ENCODE peak calls at places on chromosomes 7 and 10, in six cellular contexts. One of them, this sample, is unnamed.

GRCh38 chr7:128197989-128198580 is 43.0 kb upstream of the LEP start:
- DNase-seq in GM12878: no peak
- DNase-seq in ovary: no peak
- DNase-seq in sigmoid colon: no peak
- DNase-seq in body of pancreas: no peak
- DNase-seq in GM12891: no peak
- DNase-seq in this sample: no peak

GRCh38 chr10:78505657-78506056 is 472.0 kb downstream of the RPS24 start:
- DNase-seq in body of pancreas: no peak
- DNase-seq in ovary: no peak
- DNase-seq in sigmoid colon: no peak
- DNase-seq in GM12891: no peak
- DNase-seq in GM12878: no peak
- DNase-seq in this sample: no peak

GRCh38 chr10:86723009-86723408 is 33.4 kb upstream of the BMPR1A start:
- DNase-seq in GM12878: no peak
- DNase-seq in GM12891: no peak
- DNase-seq in sigmoid colon: no peak
- DNase-seq in body of pancreas: no peak
- DNase-seq in ovary: no peak
- DNase-seq in this sample: no peak

GRCh38 chr7:105935250-105935649 is 27.8 kb upstream of the CDHR3 start:
- DNase-seq in GM12891: no peak
- DNase-seq in GM12878: no peak
- DNase-seq in sigmoid colon: no peak
- DNase-seq in body of pancreas: peak
- DNase-seq in ovary: no peak
- DNase-seq in this sample: no peak

GRCh38 chr7:80218723-80219122 is 84.1 kb downstream of the GNAI1 start:
- DNase-seq in body of pancreas: no peak
- DNase-seq in sigmoid colon: no peak
- DNase-seq in ovary: no peak
- DNase-seq in GM12878: no peak
- DNase-seq in GM12891: no peak
- DNase-seq in this sample: no peak

GRCh38 chr10:102118867-102119266 is 1.3 kb downstream of the LDB1 start:
- DNase-seq in GM12878: no peak
- DNase-seq in sigmoid colon: peak
- DNase-seq in ovary: peak
- DNase-seq in GM12891: no peak
- DNase-seq in body of pancreas: peak
- DNase-seq in this sample: peak

GRCh38 chr7:24346129-24346528 is 62.1 kb downstream of the NPY start:
- DNase-seq in GM12891: no peak
- DNase-seq in ovary: no peak
- DNase-seq in body of pancreas: no peak
- DNase-seq in sigmoid colon: no peak
- DNase-seq in GM12878: no peak
- DNase-seq in this sample: peak

GRCh38 chr7:109527833-109528232 is 958.2 kb downstream of the DNAJB9 start:
- DNase-seq in GM12891: no peak
- DNase-seq in sigmoid colon: no peak
- DNase-seq in ovary: no peak
- DNase-seq in GM12878: no peak
- DNase-seq in body of pancreas: no peak
- DNase-seq in this sample: no peak

GRCh38 chr7:14504134-14504533 is 398.4 kb downstream of the DGKB start:
- DNase-seq in GM12891: no peak
- DNase-seq in body of pancreas: no peak
- DNase-seq in GM12878: no peak
- DNase-seq in ovary: no peak
- DNase-seq in sigmoid colon: no peak
- DNase-seq in this sample: no peak

GRCh38 chr10:110420401-110421193 is 77.1 kb upstream of the DUSP5 start:
- DNase-seq in GM12891: no peak
- DNase-seq in body of pancreas: peak
- DNase-seq in sigmoid colon: no peak
- DNase-seq in ovary: no peak
- DNase-seq in GM12878: no peak
- DNase-seq in this sample: no peak

GRCh38 chr7:138842111-138842510 is 44.1 kb upstream of the ATP6V0A4 start:
- DNase-seq in sigmoid colon: no peak
- DNase-seq in GM12878: no peak
- DNase-seq in ovary: no peak
- DNase-seq in GM12891: no peak
- DNase-seq in body of pancreas: no peak
- DNase-seq in this sample: no peak

GRCh38 chr7:38873433-38873832 is 35.6 kb downstream of the VPS41 start:
- DNase-seq in GM12891: no peak
- DNase-seq in body of pancreas: no peak
- DNase-seq in GM12878: no peak
- DNase-seq in ovary: no peak
- DNase-seq in sigmoid colon: no peak
- DNase-seq in this sample: no peak

GRCh38 chr10:35523670-35524225 is 81.4 kb upstream of the GJD4 start:
- DNase-seq in ovary: no peak
- DNase-seq in sigmoid colon: no peak
- DNase-seq in GM12878: no peak
- DNase-seq in GM12891: no peak
- DNase-seq in body of pancreas: no peak
- DNase-seq in this sample: no peak

GRCh38 chr7:130131191-130131834 is 61.0 kb downstream of the KLHDC10 start:
- DNase-seq in ovary: no peak
- DNase-seq in GM12891: no peak
- DNase-seq in body of pancreas: no peak
- DNase-seq in sigmoid colon: no peak
- DNase-seq in GM12878: no peak
- DNase-seq in this sample: no peak

GRCh38 chr7:46811529-46811928 is 770.4 kb downstream of the TNS3 start:
- DNase-seq in GM12878: no peak
- DNase-seq in sigmoid colon: peak
- DNase-seq in ovary: peak
- DNase-seq in GM12891: no peak
- DNase-seq in body of pancreas: peak
- DNase-seq in this sample: no peak

GRCh38 chr7:155809947-155810606 is 2.2 kb downstream of the SHH start:
- DNase-seq in ovary: no peak
- DNase-seq in body of pancreas: no peak
- DNase-seq in GM12891: no peak
- DNase-seq in GM12878: no peak
- DNase-seq in sigmoid colon: no peak
- DNase-seq in this sample: no peak
- TF ChIP-seq POLR2A in ovary: no peak
- TF ChIP-seq POLR2A in body of pancreas: no peak
- TF ChIP-seq POLR2A in GM12891: no peak
- TF ChIP-seq POLR2A in GM12878: no peak
- TF ChIP-seq POLR2A in sigmoid colon: no peak
- TF ChIP-seq POLR2A in this sample: no peak

GRCh38 chr10:73234695-73235094 is 12.4 kb downstream of the DNAJC9 start:
- DNase-seq in ovary: no peak
- DNase-seq in sigmoid colon: no peak
- DNase-seq in GM12891: no peak
- DNase-seq in GM12878: no peak
- DNase-seq in body of pancreas: no peak
- DNase-seq in this sample: no peak

GRCh38 chr10:73244866-73245477 is 2.1 kb downstream of the DNAJC9 start:
- DNase-seq in body of pancreas: no peak
- DNase-seq in GM12891: no peak
- DNase-seq in GM12878: no peak
- DNase-seq in ovary: no peak
- DNase-seq in sigmoid colon: no peak
- DNase-seq in this sample: no peak

GRCh38 chr10:73233883-73234282 is 13.2 kb downstream of the DNAJC9 start:
- DNase-seq in ovary: no peak
- DNase-seq in body of pancreas: no peak
- DNase-seq in GM12878: no peak
- DNase-seq in GM12891: no peak
- DNase-seq in sigmoid colon: no peak
- DNase-seq in this sample: no peak

GRCh38 chr10:73239908-73240307 is 7.1 kb downstream of the DNAJC9 start:
- DNase-seq in GM12878: no peak
- DNase-seq in body of pancreas: no peak
- DNase-seq in GM12891: no peak
- DNase-seq in ovary: no peak
- DNase-seq in sigmoid colon: no peak
- DNase-seq in this sample: no peak

DNA sequence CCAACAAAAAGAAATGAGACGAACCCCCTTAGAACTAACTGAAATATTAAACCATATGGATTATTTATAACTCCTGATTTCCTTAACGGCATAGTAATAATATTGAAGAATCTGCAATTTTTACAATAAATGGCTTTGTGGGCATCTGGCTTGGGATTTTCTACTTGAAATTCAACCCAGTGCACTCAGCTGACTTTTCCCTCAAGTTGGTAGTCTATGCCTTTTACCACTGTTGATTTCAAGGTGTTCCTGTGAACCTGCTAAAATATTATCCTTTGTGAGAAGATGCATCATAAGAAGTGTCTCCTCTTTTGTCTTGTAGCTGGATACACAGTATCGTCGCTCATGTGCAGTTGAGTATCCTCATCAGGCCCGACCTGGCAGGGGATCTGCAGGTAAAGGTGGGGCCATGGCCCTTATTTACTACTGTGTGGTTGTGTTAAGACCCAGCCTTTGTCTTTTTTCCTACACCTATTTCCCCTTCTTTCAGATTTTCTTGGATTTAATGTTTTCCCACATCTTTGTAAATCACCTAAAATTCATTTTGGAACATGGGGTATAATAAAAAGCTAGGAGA is 8.0 kb downstream of the DNAJC9 start:
- DNase-seq in sigmoid colon: no peak
- DNase-seq in GM12891: no peak
- DNase-seq in GM12878: no peak
- DNase-seq in body of pancreas: no peak
- DNase-seq in ovary: no peak
- DNase-seq in this sample: no peak
- TF ChIP-seq POLR2A in sigmoid colon: no peak
- TF ChIP-seq POLR2A in GM12891: no peak
- TF ChIP-seq POLR2A in GM12878: no peak
- TF ChIP-seq POLR2A in body of pancreas: no peak
- TF ChIP-seq POLR2A in ovary: no peak
- TF ChIP-seq POLR2A in this sample: no peak

GRCh38 chr10:99660662-99661369 is 1.5 kb downstream of the ENTPD7 start:
- DNase-seq in GM12891: no peak
- DNase-seq in GM12878: no peak
- DNase-seq in ovary: no peak
- DNase-seq in body of pancreas: no peak
- DNase-seq in sigmoid colon: no peak
- DNase-seq in this sample: no peak

GRCh38 chr10:99656199-99657064 is 2.9 kb upstream of the ENTPD7 start:
- DNase-seq in GM12878: no peak
- DNase-seq in body of pancreas: no peak
- DNase-seq in sigmoid colon: no peak
- DNase-seq in ovary: no peak
- DNase-seq in GM12891: no peak
- DNase-seq in this sample: peak

GRCh38 chr10:99659031-99659867 is at the start of gene ENTPD7:
- DNase-seq in sigmoid colon: peak
- DNase-seq in GM12891: peak
- DNase-seq in GM12878: peak
- DNase-seq in ovary: peak
- DNase-seq in body of pancreas: peak
- DNase-seq in this sample: peak

GRCh38 chr10:99659868-99660366 is 608 bp downstream of the ENTPD7 start:
- DNase-seq in GM12891: no peak
- DNase-seq in body of pancreas: no peak
- DNase-seq in ovary: no peak
- DNase-seq in sigmoid colon: no peak
- DNase-seq in GM12878: no peak
- DNase-seq in this sample: no peak

DNA sequence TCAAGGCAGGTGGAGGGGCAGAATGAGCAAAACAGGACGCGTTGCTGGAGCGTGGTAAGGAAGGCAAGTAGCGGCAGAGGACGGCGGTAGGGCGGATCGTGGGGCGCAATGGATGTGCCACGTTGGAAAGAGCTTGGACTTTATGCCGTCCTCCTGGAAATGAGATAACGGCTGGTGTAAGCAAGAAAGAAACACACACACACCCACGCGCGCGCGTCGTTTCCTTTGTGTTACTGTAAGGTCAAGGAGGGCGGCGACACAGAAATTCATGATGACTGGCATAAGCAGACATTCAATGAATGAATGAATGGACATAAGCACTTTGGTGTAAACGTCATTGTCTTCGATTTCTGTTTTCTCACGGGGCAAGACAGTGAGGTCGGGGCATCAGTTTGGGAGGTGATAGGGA is 683 bp upstream of the ENTPD7 start:
- DNase-seq in body of pancreas: peak
- DNase-seq in sigmoid colon: no peak
- DNase-seq in ovary: peak
- DNase-seq in GM12891: no peak
- DNase-seq in GM12878: no peak
- DNase-seq in this sample: peak
- TF ChIP-seq POLR2A in body of pancreas: no peak
- TF ChIP-seq POLR2A in sigmoid colon: no peak
- TF ChIP-seq POLR2A in ovary: no peak
- TF ChIP-seq POLR2A in GM12891: no peak
- TF ChIP-seq POLR2A in GM12878: no peak
- TF ChIP-seq POLR2A in this sample: no peak

GRCh38 chr10:119542357-119542989 is at the start of gene RGS10:
- DNase-seq in sigmoid colon: peak
- DNase-seq in ovary: peak
- DNase-seq in GM12878: no peak
- DNase-seq in body of pancreas: peak
- DNase-seq in GM12891: peak
- DNase-seq in this sample: peak

GRCh38 chr10:119540038-119540437 is 2.5 kb downstream of the RGS10 start:
- DNase-seq in ovary: no peak
- DNase-seq in GM12878: no peak
- DNase-seq in GM12891: no peak
- DNase-seq in body of pancreas: no peak
- DNase-seq in sigmoid colon: peak
- DNase-seq in this sample: no peak

GRCh38 chr10:119542990-119543813 is 683 bp upstream of the RGS10 start:
- DNase-seq in GM12891: peak
- DNase-seq in GM12878: no peak
- DNase-seq in body of pancreas: peak
- DNase-seq in sigmoid colon: peak
- DNase-seq in ovary: peak
- DNase-seq in this sample: peak

GRCh38 chr10:119541046-119541445 is 1.5 kb downstream of the RGS10 start:
- DNase-seq in sigmoid colon: peak
- DNase-seq in body of pancreas: no peak
- DNase-seq in ovary: no peak
- DNase-seq in GM12878: no peak
- DNase-seq in GM12891: no peak
- DNase-seq in this sample: no peak

GRCh38 chr10:119541459-119542356 is 811 bp downstream of the RGS10 start:
- DNase-seq in GM12878: no peak
- DNase-seq in body of pancreas: peak
- DNase-seq in GM12891: no peak
- DNase-seq in sigmoid colon: peak
- DNase-seq in ovary: no peak
- DNase-seq in this sample: no peak
- TF ChIP-seq POLR2A in GM12878: peak
- TF ChIP-seq POLR2A in body of pancreas: no peak
- TF ChIP-seq POLR2A in GM12891: peak
- TF ChIP-seq POLR2A in sigmoid colon: no peak
- TF ChIP-seq POLR2A in ovary: no peak
- TF ChIP-seq POLR2A in this sample: no peak

This sample was measured in prostate gland.